ENCODE peak calls at places on chromosome X, in nine cellular contexts. U is uterus, F is psoas muscle, W is fibroblast of the aortic adventitia, O is pancreas, B is Karpas-422, V is fibroblast of mammary gland, N is SK-N-MC, E is small intestine. Y is an unnamed sample.

GRCh38 chrX:77668391-77669237 is 117.4 kb downstream of the ATRX start:
- DNase-seq in W (peak), O (no peak), F (no peak), V (peak), E (no peak), B (no peak), U (no peak), N (no peak), Y (no peak)

GRCh38 chrX:40148439-40149285 is 50.9 kb upstream of the BCOR start:
- DNase-seq in V (no peak), U (no peak), N (no peak), O (no peak), B (no peak), F (no peak), E (peak), W (no peak), Y (no peak)

GRCh38 chrX:44536198-44536597 is 6.5 kb downstream of the FUNDC1 start:
- DNase-seq in E (no peak), B (no peak), V (no peak), W (no peak), U (no peak), F (no peak), O (no peak), N (no peak), Y (no peak)

GRCh38 chrX:139126493-139126892 is 404.0 kb upstream of the F9 start:
- DNase-seq in B (peak), F (peak), V (peak), N (peak), O (peak), E (peak), U (no peak), W (no peak), Y (no peak)

GRCh38 chrX:153913211-153913610 is 8.7 kb downstream of the AVPR2 start:
- DNase-seq in U (no peak), W (no peak), F (no peak), O (no peak), E (no peak), N (no peak), V (no peak), B (no peak), Y (no peak)

GRCh38 chrX:45783002-45783401 is 582.3 kb upstream of the DIPK2B start:
- DNase-seq in B (no peak), V (no peak), F (no peak), N (no peak), U (no peak), W (no peak), E (no peak), O (no peak), Y (no peak)

GRCh38 chrX:81174286-81174685 is 27.4 kb downstream of the HMGN5 start:
- DNase-seq in N (no peak), U (no peak), B (peak), V (peak), W (peak), O (no peak), E (peak), F (no peak), Y (no peak)

GRCh38 chrX:17967888-17968287 is 106.8 kb upstream of the RAI2 start:
- DNase-seq in O (no peak), B (no peak), E (peak), W (no peak), F (no peak), V (no peak), N (no peak), U (no peak), Y (no peak)

GRCh38 chrX:50988649-50989048 is 78.1 kb downstream of the BMP15 start:
- DNase-seq in E (peak), W (peak), B (peak), V (peak), U (no peak), N (peak), F (no peak), O (no peak), Y (no peak)

GRCh38 chrX:1484638-1485019 is 31.9 kb upstream of the ASMTL start:
- DNase-seq in W (no peak), E (no peak), B (peak), O (no peak), V (no peak), N (no peak), U (no peak), F (no peak), Y (no peak)

GRCh38 chrX:68693481-68694410 is 46.3 kb downstream of the STARD8 start:
- DNase-seq in F (peak), W (peak), O (peak), B (no peak), E (no peak), U (peak), V (peak), N (no peak), Y (no peak)

GRCh38 chrX:48496660-48497059 is 12.1 kb upstream of the PORCN start:
- DNase-seq in F (no peak), N (no peak), U (no peak), O (no peak), B (no peak), V (peak), W (no peak), E (no peak), Y (no peak)

GRCh38 chrX:39049975-39050374 is 248.7 kb downstream of the MID1IP1 start:
- DNase-seq in U (no peak), O (no peak), E (no peak), V (no peak), B (no peak), N (no peak), F (no peak), W (no peak), Y (no peak)

GRCh38 chrX:70279081-70279480 is 2.9 kb upstream of the RAB41 start:
- DNase-seq in O (no peak), W (no peak), U (no peak), F (no peak), N (no peak), B (no peak), E (no peak), V (no peak), Y (no peak)

GRCh38 chrX:39846460-39846859 is 251.3 kb downstream of the BCOR start:
- DNase-seq in N (no peak), V (no peak), E (no peak), F (no peak), O (no peak), W (no peak), B (no peak), U (no peak), Y (no peak)

GRCh38 chrX:108033890-108034289 is 11.0 kb upstream of the VSIG1 start:
- DNase-seq in W (peak), U (no peak), E (no peak), V (no peak), F (no peak), O (no peak), B (no peak), N (no peak), Y (no peak)

GRCh38 chrX:114472788-114473187 is 111.1 kb upstream of the HTR2C start:
- DNase-seq in B (no peak), N (no peak), V (no peak), U (no peak), W (no peak), O (no peak), E (no peak), F (no peak), Y (no peak)

GRCh38 chrX:134999469-134999868 is 8.7 kb downstream of the SMIM10 start:
- DNase-seq in W (peak), U (no peak), V (peak), N (no peak), B (peak), O (no peak), F (no peak), E (peak), Y (no peak)

DNA sequence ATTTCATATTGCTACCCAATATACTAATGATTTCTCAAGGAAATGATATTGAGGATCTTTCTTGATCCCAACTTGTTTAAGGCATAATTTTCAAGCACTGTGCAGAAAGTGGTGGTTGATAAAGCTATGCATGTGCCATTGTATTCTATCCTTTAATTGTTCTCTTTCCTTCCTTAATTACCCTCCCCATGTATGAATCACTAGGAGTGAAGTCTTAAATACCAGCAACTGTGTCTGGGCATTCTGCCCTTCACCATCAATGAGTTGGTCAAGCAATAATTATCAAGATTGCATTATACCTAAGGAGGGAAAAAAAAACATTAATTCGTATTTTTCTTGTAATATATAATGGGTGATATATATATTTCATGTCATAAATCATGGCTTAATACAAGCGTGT is 111.8 kb upstream of the FRMPD4 start:
- DNase-seq in F (no peak), V (no peak), B (no peak), W (no peak), N (no peak), E (no peak), U (no peak), O (no peak), Y (no peak)
- H3K4me3 ChIP-seq in F (no peak), V (no peak), B (no peak), W (no peak), N (no peak), E (no peak), U (no peak), O (no peak), Y (no peak)

GRCh38 chrX:103276581-103277002 is at the start of gene TCEAL5:
- DNase-seq in B (no peak), E (no peak), V (no peak), W (no peak), U (peak), O (no peak), F (peak), N (no peak), Y (no peak)
- H3K4me3 ChIP-seq in B (no peak), E (no peak), V (no peak), W (no peak), U (peak), O (no peak), F (peak), N (no peak), Y (no peak)

GRCh38 chrX:10159069-10159468 is 2.3 kb downstream of the CLCN4 start:
- DNase-seq in U (no peak), V (no peak), W (no peak), F (no peak), E (no peak), N (no peak), B (no peak), O (no peak), Y (no peak)

GRCh38 chrX:10156199-10157031 is at the start of gene CLCN4:
- DNase-seq in U (peak), N (no peak), O (peak), E (peak), F (peak), W (peak), V (peak), B (peak), Y (no peak)

GRCh38 chrX:10157032-10157341 is 212 bp downstream of the CLCN4 start:
- DNase-seq in E (no peak), B (no peak), V (no peak), W (no peak), F (no peak), U (no peak), O (no peak), N (no peak), Y (no peak)

GRCh38 chrX:10158279-10158939 is 1.6 kb downstream of the CLCN4 start:
- DNase-seq in B (peak), F (peak), U (peak), E (no peak), V (no peak), W (no peak), O (no peak), N (no peak), Y (no peak)

DNA sequence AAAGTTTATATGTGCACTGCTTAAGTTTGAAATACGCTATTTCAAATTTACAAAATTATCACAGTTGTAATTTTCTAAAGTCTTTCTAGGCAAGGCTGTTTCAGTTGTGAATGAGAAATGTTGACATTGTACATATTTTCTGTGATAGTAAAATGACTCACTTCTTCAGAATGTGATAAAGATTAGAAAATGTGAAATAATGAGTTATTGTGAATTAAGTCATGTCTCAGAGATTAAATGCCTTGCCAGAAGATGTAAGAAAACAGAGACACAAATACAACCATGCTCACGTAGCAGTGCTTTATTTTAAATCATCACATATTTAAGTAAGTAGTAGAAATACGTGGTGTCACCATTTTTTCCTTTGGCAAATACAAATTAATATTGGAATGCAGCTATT is 770 bp downstream of the CLCN4 start:
- DNase-seq in F (no peak), B (no peak), W (peak), O (no peak), E (no peak), U (no peak), N (no peak), V (no peak), Y (no peak)
- H3K4me3 ChIP-seq in F (peak), B (peak), W (peak), O (peak), E (no peak), U (no peak), N (no peak), V (no peak), Y (no peak)

DNA sequence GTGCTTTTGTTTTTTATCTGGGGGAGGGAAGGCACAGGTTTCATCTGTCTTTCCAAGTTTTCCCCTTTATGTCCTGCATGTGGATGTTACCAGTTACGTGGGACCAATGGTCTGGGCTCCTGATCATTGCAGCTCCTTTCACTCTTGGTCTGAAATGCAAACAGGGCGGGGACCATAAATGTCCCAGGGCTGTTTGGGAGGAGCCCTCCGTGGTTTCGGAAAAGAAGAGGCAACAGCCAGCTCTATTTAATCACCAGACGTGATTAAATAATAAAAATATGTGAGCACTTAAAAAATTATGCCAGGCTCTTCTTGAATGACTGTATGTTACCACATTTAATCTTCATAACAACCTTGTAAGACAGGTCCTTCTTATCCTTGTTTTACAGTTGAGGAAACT is 30.8 kb upstream of the C1GALT1C1 start:
- DNase-seq in B (no peak), W (peak), V (no peak), N (no peak), E (no peak), O (no peak), U (no peak), F (no peak), Y (no peak)
- H3K4me3 ChIP-seq in B (no peak), W (no peak), V (no peak), N (no peak), E (no peak), O (no peak), U (no peak), F (no peak), Y (no peak)

GRCh38 chrX:118974908-118975671 is 672 bp downstream of the LONRF3 start:
- DNase-seq in U (peak), E (peak), N (no peak), O (peak), B (no peak), W (no peak), V (no peak), F (peak), Y (peak)

GRCh38 chrX:118973389-118974087 is 880 bp upstream of the LONRF3 start:
- DNase-seq in E (peak), O (peak), W (no peak), F (peak), B (no peak), U (peak), N (no peak), V (no peak), Y (no peak)

GRCh38 chrX:118975831-118976598 is 1.6 kb downstream of the LONRF3 start:
- DNase-seq in U (peak), N (no peak), E (peak), B (no peak), V (peak), O (peak), F (peak), W (peak), Y (peak)

GRCh38 chrX:118976599-118977340 is 2.4 kb downstream of the LONRF3 start:
- DNase-seq in N (no peak), U (peak), W (no peak), E (peak), B (peak), V (no peak), F (peak), O (peak), Y (peak)

DNA sequence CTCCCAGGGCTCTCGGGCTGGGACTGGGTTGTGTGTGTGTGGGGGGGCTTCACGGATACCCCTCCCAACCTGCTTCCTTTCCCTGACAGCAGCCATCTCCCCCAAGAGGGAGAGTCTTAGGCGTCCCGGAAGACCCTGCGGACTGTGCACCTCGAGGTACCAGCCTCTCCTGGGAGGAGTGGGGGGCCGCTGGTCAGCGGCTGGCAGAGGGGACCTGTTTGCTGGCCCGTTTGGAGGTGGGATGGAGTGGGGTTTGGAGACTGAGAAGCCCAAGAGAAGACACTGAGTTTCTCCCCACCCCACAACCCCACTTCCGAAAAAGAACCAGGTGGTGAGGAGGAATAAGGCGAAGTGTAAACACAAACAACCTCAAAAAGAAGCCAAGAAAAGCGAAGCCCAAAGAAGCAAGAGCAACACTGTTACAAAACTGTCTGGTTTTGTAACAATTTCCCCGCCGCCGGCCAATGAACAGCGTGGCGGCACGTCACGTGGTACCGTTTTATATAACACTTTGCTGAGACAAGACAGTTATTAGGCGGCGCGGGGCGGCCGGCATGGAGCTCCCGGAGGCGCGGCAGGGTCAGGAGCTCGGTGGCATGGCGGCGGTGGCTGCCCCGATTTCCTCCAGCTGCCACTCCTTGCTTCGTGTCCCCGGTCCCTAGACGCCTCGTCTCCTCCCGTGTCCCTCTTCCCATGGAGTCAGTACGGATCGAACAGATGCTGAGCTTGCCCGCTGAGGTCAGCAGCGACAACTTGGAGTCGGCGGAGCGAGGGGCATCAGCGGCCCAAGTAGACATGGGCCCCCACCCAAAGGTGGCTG is at the start of gene LONRF3:
- DNase-seq in W (peak), N (no peak), E (peak), F (peak), V (peak), U (peak), O (peak), B (no peak), Y (peak)
- H3K4me3 ChIP-seq in W (peak), N (peak), E (peak), F (peak), V (peak), U (peak), O (peak), B (no peak), Y (peak)

GRCh38 chrX:9789555-9789954 is 3.3 kb downstream of the SHROOM2 start:
- DNase-seq in E (no peak), N (no peak), V (no peak), F (no peak), O (no peak), U (no peak), W (no peak), B (no peak), Y (no peak)
- H3K4me3 ChIP-seq in E (no peak), N (no peak), V (no peak), F (no peak), O (no peak), U (no peak), W (no peak), B (no peak), Y (no peak)